ENCODE peak calls at places on chromosome 5, in six cellular contexts. One of them, this sample, is unnamed.

GRCh38 chr5:59843511-59844230 is 49.9 kb downstream of the PDE4D start:
- DNase-seq in GM12878: no peak
- DNase-seq in endothelial cell of umbilical vein: no peak
- DNase-seq in NB4: no peak
- DNase-seq in HepG2: peak; percentile 0
- DNase-seq in K562: no peak
- DNase-seq in this sample: no peak

GRCh38 chr5:169602535-169602934 is 19.0 kb downstream of the SPDL1 start:
- DNase-seq in GM12878: no peak
- DNase-seq in endothelial cell of umbilical vein: no peak
- DNase-seq in NB4: no peak
- DNase-seq in HepG2: no peak
- DNase-seq in K562: no peak
- DNase-seq in this sample: no peak

GRCh38 chr5:43619380-43619779 is 16.4 kb downstream of the NNT start:
- DNase-seq in GM12878: no peak
- DNase-seq in endothelial cell of umbilical vein: no peak
- DNase-seq in NB4: no peak
- DNase-seq in HepG2: no peak
- DNase-seq in K562: no peak
- DNase-seq in this sample: no peak

GRCh38 chr5:142837274-142837673 is 67.1 kb downstream of the ARHGAP26 start:
- DNase-seq in GM12878: no peak
- DNase-seq in endothelial cell of umbilical vein: no peak
- DNase-seq in NB4: peak; percentile 53
- DNase-seq in HepG2: no peak
- DNase-seq in K562: no peak
- DNase-seq in this sample: no peak

GRCh38 chr5:37448941-37449340 is 69.8 kb downstream of the WDR70 start:
- DNase-seq in GM12878: no peak
- DNase-seq in endothelial cell of umbilical vein: no peak
- DNase-seq in NB4: no peak
- DNase-seq in HepG2: no peak
- DNase-seq in K562: no peak
- DNase-seq in this sample: no peak

GRCh38 chr5:143691278-143692236 is 120.4 kb upstream of the HMHB1 start:
- DNase-seq in GM12878: no peak
- DNase-seq in endothelial cell of umbilical vein: no peak
- DNase-seq in NB4: no peak
- DNase-seq in HepG2: no peak
- DNase-seq in K562: no peak
- DNase-seq in this sample: no peak

GRCh38 chr5:172405226-172405625 is 49.1 kb downstream of the SH3PXD2B start:
- DNase-seq in GM12878: no peak
- DNase-seq in endothelial cell of umbilical vein: no peak
- DNase-seq in NB4: no peak
- DNase-seq in HepG2: no peak
- DNase-seq in K562: no peak
- DNase-seq in this sample: no peak

GRCh38 chr5:174245506-174245905 is 200.0 kb downstream of the NSG2 start:
- DNase-seq in GM12878: no peak
- DNase-seq in endothelial cell of umbilical vein: no peak
- DNase-seq in NB4: no peak
- DNase-seq in HepG2: no peak
- DNase-seq in K562: no peak
- DNase-seq in this sample: no peak

GRCh38 chr5:117318528-117318927 is 743.9 kb upstream of the SEMA6A start:
- DNase-seq in GM12878: no peak
- DNase-seq in endothelial cell of umbilical vein: no peak
- DNase-seq in NB4: peak; percentile 9
- DNase-seq in HepG2: no peak
- DNase-seq in K562: no peak
- DNase-seq in this sample: peak; percentile 11

GRCh38 chr5:61659221-61659696 is 327.2 kb downstream of the ZSWIM6 start:
- DNase-seq in GM12878: no peak
- DNase-seq in endothelial cell of umbilical vein: no peak
- DNase-seq in NB4: no peak
- DNase-seq in HepG2: no peak
- DNase-seq in K562: no peak
- DNase-seq in this sample: no peak

GRCh38 chr5:179170606-179171005 is 110.4 kb downstream of the ZNF354C start:
- DNase-seq in GM12878: no peak
- DNase-seq in endothelial cell of umbilical vein: no peak
- DNase-seq in NB4: no peak
- DNase-seq in HepG2: no peak
- DNase-seq in K562: no peak
- DNase-seq in this sample: no peak

GRCh38 chr5:77588175-77588574 is 50.3 kb downstream of the OTP start:
- DNase-seq in GM12878: no peak
- DNase-seq in endothelial cell of umbilical vein: no peak
- DNase-seq in NB4: no peak
- DNase-seq in HepG2: no peak
- DNase-seq in K562: no peak
- DNase-seq in this sample: no peak

GRCh38 chr5:77586101-77586500 is 52.4 kb downstream of the OTP start:
- DNase-seq in GM12878: no peak
- DNase-seq in endothelial cell of umbilical vein: no peak
- DNase-seq in NB4: no peak
- DNase-seq in HepG2: no peak
- DNase-seq in K562: no peak
- DNase-seq in this sample: no peak

GRCh38 chr5:77590347-77590746 is 48.2 kb downstream of the OTP start:
- DNase-seq in GM12878: peak; percentile 98
- DNase-seq in endothelial cell of umbilical vein: no peak
- DNase-seq in NB4: peak; percentile 16
- DNase-seq in HepG2: no peak
- DNase-seq in K562: no peak
- DNase-seq in this sample: no peak
- TF ChIP-seq MYC in GM12878: no peak
- TF ChIP-seq MYC in endothelial cell of umbilical vein: no peak
- TF ChIP-seq MYC in NB4: no peak
- TF ChIP-seq MYC in HepG2: no peak
- TF ChIP-seq MYC in K562: no peak
- TF ChIP-seq MYC in this sample: no peak

GRCh38 chr5:96427823-96428222 is 5.2 kb downstream of the PCSK1 start:
- DNase-seq in GM12878: no peak
- DNase-seq in endothelial cell of umbilical vein: peak; percentile 25
- DNase-seq in NB4: peak; percentile 24
- DNase-seq in HepG2: no peak
- DNase-seq in K562: no peak
- DNase-seq in this sample: no peak
- TF ChIP-seq MYC in GM12878: no peak
- TF ChIP-seq MYC in endothelial cell of umbilical vein: no peak
- TF ChIP-seq MYC in NB4: no peak
- TF ChIP-seq MYC in HepG2: no peak
- TF ChIP-seq MYC in K562: no peak
- TF ChIP-seq MYC in this sample: no peak

DNA sequence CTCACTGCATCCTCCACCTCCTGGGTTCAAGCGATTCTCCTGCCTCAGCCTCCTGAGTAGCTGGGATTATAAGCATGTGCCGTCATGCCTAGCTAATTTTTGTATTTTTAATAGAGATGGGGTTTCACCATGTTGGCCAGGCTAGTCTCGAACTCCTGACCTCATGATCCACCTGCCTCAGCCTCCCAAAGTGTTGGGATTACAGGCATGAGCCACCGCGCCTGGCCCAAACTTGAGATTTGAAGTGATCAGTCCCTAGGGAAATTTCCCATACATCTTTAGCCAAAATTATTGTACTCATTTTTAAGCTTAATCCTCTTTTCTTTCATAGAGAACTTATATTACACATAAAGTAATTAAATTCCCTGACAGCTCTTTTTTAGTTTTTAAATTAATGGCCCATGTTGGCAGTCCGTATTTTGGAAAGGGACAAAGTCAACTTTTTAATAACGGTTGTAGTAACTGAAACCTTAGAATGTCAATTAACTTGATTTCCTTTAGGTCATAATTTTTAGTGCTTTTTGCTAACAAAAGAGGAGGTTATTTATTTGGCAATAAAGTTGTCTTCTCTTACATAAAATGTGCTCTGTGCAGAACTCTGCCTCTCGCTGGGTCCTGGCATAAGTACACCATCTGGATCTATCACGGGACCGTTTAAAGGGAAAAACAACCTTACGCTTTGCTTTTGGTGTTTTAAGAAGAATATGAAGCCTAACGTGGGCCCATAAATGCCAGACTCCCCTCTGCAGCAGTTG is 142.3 kb upstream of the OTULINL start:
- DNase-seq in GM12878: no peak
- DNase-seq in endothelial cell of umbilical vein: peak; percentile 38
- DNase-seq in NB4: no peak
- DNase-seq in HepG2: no peak
- DNase-seq in K562: no peak
- DNase-seq in this sample: no peak
- TF ChIP-seq MYC in GM12878: no peak
- TF ChIP-seq MYC in endothelial cell of umbilical vein: no peak
- TF ChIP-seq MYC in NB4: no peak
- TF ChIP-seq MYC in HepG2: no peak
- TF ChIP-seq MYC in K562: no peak
- TF ChIP-seq MYC in this sample: no peak

DNA sequence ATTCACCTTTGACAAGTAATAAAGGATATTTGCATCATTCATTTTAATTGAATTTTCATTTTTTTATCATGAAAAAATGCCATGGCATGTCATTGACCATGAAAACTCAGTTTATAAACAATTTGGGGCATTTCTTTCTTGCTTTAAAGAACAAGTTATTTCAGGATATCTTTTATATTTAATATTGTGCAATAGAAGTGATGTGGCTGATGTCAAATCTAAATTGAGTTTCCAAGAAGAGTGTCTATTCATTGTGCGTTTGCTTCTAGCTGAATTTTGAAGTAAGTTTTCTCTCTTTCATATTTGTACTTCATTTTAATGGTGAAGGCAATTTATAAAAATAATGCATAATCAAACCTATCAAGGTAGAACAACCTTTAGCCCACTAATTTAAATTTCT is 30.5 kb downstream of the MACIR start:
- DNase-seq in GM12878: no peak
- DNase-seq in endothelial cell of umbilical vein: no peak
- DNase-seq in NB4: no peak
- DNase-seq in HepG2: no peak
- DNase-seq in K562: no peak
- DNase-seq in this sample: no peak
- TF ChIP-seq MYC in GM12878: no peak
- TF ChIP-seq MYC in endothelial cell of umbilical vein: no peak
- TF ChIP-seq MYC in NB4: no peak
- TF ChIP-seq MYC in HepG2: no peak
- TF ChIP-seq MYC in K562: no peak
- TF ChIP-seq MYC in this sample: no peak

DNA sequence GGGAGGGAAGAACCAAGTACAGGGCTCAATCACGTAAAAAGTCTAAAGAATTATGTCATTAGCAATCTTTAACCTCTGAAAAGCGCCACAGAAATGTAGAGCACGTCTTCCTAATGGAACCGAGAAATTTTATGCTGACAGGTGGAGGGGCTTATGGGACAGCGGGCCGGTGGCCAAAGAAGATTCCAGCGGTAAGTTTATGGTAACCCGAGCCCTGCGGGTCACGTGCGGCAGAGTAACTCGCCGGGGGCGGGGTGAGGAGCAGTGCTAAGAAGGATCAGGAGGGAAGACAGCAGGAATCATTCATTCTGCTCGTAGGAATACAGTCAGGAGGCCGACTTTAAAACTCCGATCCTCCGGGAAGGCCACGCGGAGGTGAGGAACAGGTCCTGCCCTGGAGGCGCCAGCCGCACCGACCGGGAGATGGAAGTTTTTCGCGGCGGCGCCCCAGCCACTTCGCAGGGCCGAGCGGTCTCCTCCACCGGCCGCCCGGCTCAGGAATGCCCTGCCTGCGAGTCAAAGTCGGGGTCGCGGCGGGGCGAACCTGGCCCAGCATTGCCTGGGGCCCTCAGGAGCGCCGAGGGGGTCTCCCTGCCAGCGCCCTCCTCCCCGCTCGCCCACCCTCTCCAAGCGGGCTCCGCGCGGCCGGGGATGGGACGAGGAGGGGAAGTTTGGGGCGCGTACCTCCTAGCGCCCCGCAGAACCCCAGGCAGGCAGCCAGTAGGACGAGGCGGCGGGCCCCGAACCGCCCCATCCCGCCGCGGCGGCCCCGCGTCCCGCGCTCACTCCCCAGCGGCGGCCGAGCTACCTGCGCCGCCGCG is 101.8 kb downstream of the ESM1 start:
- DNase-seq in GM12878: no peak
- DNase-seq in endothelial cell of umbilical vein: peak; percentile 53
- DNase-seq in NB4: no peak
- DNase-seq in HepG2: no peak
- DNase-seq in K562: peak; percentile 13
- DNase-seq in this sample: no peak
- TF ChIP-seq MYC in GM12878: no peak
- TF ChIP-seq MYC in endothelial cell of umbilical vein: no peak
- TF ChIP-seq MYC in NB4: no peak
- TF ChIP-seq MYC in HepG2: no peak
- TF ChIP-seq MYC in K562: no peak
- TF ChIP-seq MYC in this sample: no peak

GRCh38 chr5:133952729-133953567 is 15.5 kb downstream of the C5orf15 start:
- DNase-seq in GM12878: no peak
- DNase-seq in endothelial cell of umbilical vein: peak; percentile 74
- DNase-seq in NB4: peak; percentile 11
- DNase-seq in HepG2: no peak
- DNase-seq in K562: no peak
- DNase-seq in this sample: no peak
- TF ChIP-seq MYC in GM12878: no peak
- TF ChIP-seq MYC in endothelial cell of umbilical vein: no peak
- TF ChIP-seq MYC in NB4: no peak
- TF ChIP-seq MYC in HepG2: no peak
- TF ChIP-seq MYC in K562: no peak
- TF ChIP-seq MYC in this sample: no peak

GRCh38 chr5:473344-474192 is 30.6 kb downstream of the EXOC3 start:
- DNase-seq in GM12878: no peak
- DNase-seq in endothelial cell of umbilical vein: peak; percentile 24
- DNase-seq in NB4: peak; percentile 87
- DNase-seq in HepG2: peak; percentile 27
- DNase-seq in K562: no peak
- DNase-seq in this sample: peak; percentile 54
- TF ChIP-seq MYC in GM12878: no peak
- TF ChIP-seq MYC in endothelial cell of umbilical vein: no peak
- TF ChIP-seq MYC in NB4: peak; percentile 13
- TF ChIP-seq MYC in HepG2: no peak
- TF ChIP-seq MYC in K562: no peak
- TF ChIP-seq MYC in this sample: no peak

GRCh38 chr5:176525677-176526076 is 11.5 kb downstream of the RNF44 start:
- DNase-seq in GM12878: no peak
- DNase-seq in endothelial cell of umbilical vein: no peak
- DNase-seq in NB4: no peak
- DNase-seq in HepG2: no peak
- DNase-seq in K562: no peak
- DNase-seq in this sample: no peak
- TF ChIP-seq MYC in GM12878: no peak
- TF ChIP-seq MYC in endothelial cell of umbilical vein: no peak
- TF ChIP-seq MYC in NB4: no peak
- TF ChIP-seq MYC in HepG2: no peak
- TF ChIP-seq MYC in K562: no peak
- TF ChIP-seq MYC in this sample: no peak

GRCh38 chr5:35046754-35047153 is 995 bp downstream of the AGXT2 start:
- DNase-seq in GM12878: no peak
- DNase-seq in endothelial cell of umbilical vein: no peak
- DNase-seq in NB4: no peak
- DNase-seq in HepG2: no peak
- DNase-seq in K562: no peak
- DNase-seq in this sample: no peak
- TF ChIP-seq MYC in GM12878: no peak
- TF ChIP-seq MYC in endothelial cell of umbilical vein: no peak
- TF ChIP-seq MYC in NB4: no peak
- TF ChIP-seq MYC in HepG2: no peak
- TF ChIP-seq MYC in K562: no peak
- TF ChIP-seq MYC in this sample: no peak

This sample was measured in A549.